ENCODE peak calls at places on chromosome 13, in five cellular contexts. One of them, this sample, is unnamed.

GRCh38 chr13:100608906-100609305 is 20.3 kb upstream of the GGACT start:
- DNase-seq in OCI-LY7: no peak
- DNase-seq in CD8-positive, alpha-beta T cell: no peak
- DNase-seq in right lobe of liver: no peak
- DNase-seq in fibroblast of lung: no peak
- DNase-seq in this sample: no peak

GRCh38 chr13:78993792-78994191 is 334.8 kb upstream of the OBI1 start:
- DNase-seq in OCI-LY7: no peak
- DNase-seq in CD8-positive, alpha-beta T cell: no peak
- DNase-seq in right lobe of liver: no peak
- DNase-seq in fibroblast of lung: no peak
- DNase-seq in this sample: no peak

GRCh38 chr13:112054616-112055015 is 12.3 kb upstream of the SOX1 start:
- DNase-seq in OCI-LY7: no peak
- DNase-seq in CD8-positive, alpha-beta T cell: no peak
- DNase-seq in right lobe of liver: no peak
- DNase-seq in fibroblast of lung: no peak
- DNase-seq in this sample: no peak

GRCh38 chr13:29162638-29163037 is 342.5 kb downstream of the MTUS2 start:
- DNase-seq in OCI-LY7: no peak
- DNase-seq in CD8-positive, alpha-beta T cell: no peak
- DNase-seq in right lobe of liver: no peak
- DNase-seq in fibroblast of lung: peak; percentile 7
- DNase-seq in this sample: no peak

GRCh38 chr13:73341748-73342147 is 282.9 kb downstream of the KLF5 start:
- DNase-seq in OCI-LY7: no peak
- DNase-seq in CD8-positive, alpha-beta T cell: no peak
- DNase-seq in right lobe of liver: no peak
- DNase-seq in fibroblast of lung: no peak
- DNase-seq in this sample: no peak

GRCh38 chr13:46543307-46543706 is 9.7 kb upstream of the LRCH1 start:
- DNase-seq in OCI-LY7: no peak
- DNase-seq in CD8-positive, alpha-beta T cell: no peak
- DNase-seq in right lobe of liver: no peak
- DNase-seq in fibroblast of lung: no peak
- DNase-seq in this sample: no peak

GRCh38 chr13:113207890-113208423 is 512 bp downstream of the PCID2 start:
- DNase-seq in OCI-LY7: no peak
- DNase-seq in CD8-positive, alpha-beta T cell: no peak
- DNase-seq in right lobe of liver: peak; percentile 64
- DNase-seq in fibroblast of lung: peak; percentile 54
- DNase-seq in this sample: no peak

GRCh38 chr13:83499286-83499685 is 383.0 kb downstream of the SLITRK1 start:
- DNase-seq in OCI-LY7: no peak
- DNase-seq in CD8-positive, alpha-beta T cell: no peak
- DNase-seq in right lobe of liver: no peak
- DNase-seq in fibroblast of lung: no peak
- DNase-seq in this sample: no peak

GRCh38 chr13:60869225-60869624 is 472.2 kb downstream of the TDRD3 start:
- DNase-seq in OCI-LY7: no peak
- DNase-seq in CD8-positive, alpha-beta T cell: no peak
- DNase-seq in right lobe of liver: no peak
- DNase-seq in fibroblast of lung: no peak
- DNase-seq in this sample: no peak

GRCh38 chr13:83215627-83216026 is 666.6 kb downstream of the SLITRK1 start:
- DNase-seq in OCI-LY7: no peak
- DNase-seq in CD8-positive, alpha-beta T cell: no peak
- DNase-seq in right lobe of liver: no peak
- DNase-seq in fibroblast of lung: peak; percentile 72
- DNase-seq in this sample: no peak

GRCh38 chr13:51636349-51636890 is 52.2 kb downstream of the WDFY2 start:
- DNase-seq in OCI-LY7: no peak
- DNase-seq in CD8-positive, alpha-beta T cell: no peak
- DNase-seq in right lobe of liver: no peak
- DNase-seq in fibroblast of lung: no peak
- DNase-seq in this sample: no peak

GRCh38 chr13:66794340-66795031 is 435.6 kb downstream of the PCDH9 start:
- DNase-seq in OCI-LY7: peak; percentile 92
- DNase-seq in CD8-positive, alpha-beta T cell: no peak
- DNase-seq in right lobe of liver: no peak
- DNase-seq in fibroblast of lung: no peak
- DNase-seq in this sample: no peak

GRCh38 chr13:105048685-105049084 is 1486.8 kb downstream of the EFNB2 start:
- DNase-seq in OCI-LY7: no peak
- DNase-seq in CD8-positive, alpha-beta T cell: no peak
- DNase-seq in right lobe of liver: no peak
- DNase-seq in fibroblast of lung: no peak
- DNase-seq in this sample: no peak

GRCh38 chr13:41061075-41061913 is at the start of gene WBP4:
- DNase-seq in OCI-LY7: peak; percentile 95
- DNase-seq in CD8-positive, alpha-beta T cell: peak; percentile 82
- DNase-seq in right lobe of liver: peak; percentile 96
- DNase-seq in fibroblast of lung: peak; percentile 98
- DNase-seq in this sample: peak; percentile 89

GRCh38 chr13:102374233-102374632 is 27.6 kb downstream of the FGF14 start:
- DNase-seq in OCI-LY7: no peak
- DNase-seq in CD8-positive, alpha-beta T cell: no peak
- DNase-seq in right lobe of liver: no peak
- DNase-seq in fibroblast of lung: no peak
- DNase-seq in this sample: no peak

GRCh38 chr13:99344610-99345208 is 37.5 kb upstream of the GPR183 start:
- DNase-seq in OCI-LY7: no peak
- DNase-seq in CD8-positive, alpha-beta T cell: no peak
- DNase-seq in right lobe of liver: no peak
- DNase-seq in fibroblast of lung: no peak
- DNase-seq in this sample: no peak

DNA sequence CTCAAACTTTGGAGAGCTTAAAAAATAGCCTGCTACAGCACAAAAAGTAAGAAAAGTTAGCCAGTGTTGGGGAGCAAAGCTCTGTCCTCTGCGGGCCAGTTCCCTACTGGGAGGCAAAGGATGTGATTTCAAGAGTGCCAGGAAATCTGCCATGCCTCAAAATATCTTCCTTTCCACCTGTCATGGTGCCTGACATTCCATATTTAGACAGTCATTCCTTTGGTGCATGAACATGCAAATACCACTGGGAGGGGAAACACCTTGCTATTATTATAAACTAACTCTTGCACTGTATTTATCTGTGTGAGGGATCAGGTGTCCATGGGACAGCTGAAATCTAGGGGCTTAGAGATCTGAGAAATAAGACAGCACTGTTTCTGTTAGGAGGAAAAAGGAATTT is 10.3 kb downstream of the FREM2 start:
- DNase-seq in OCI-LY7: no peak
- DNase-seq in CD8-positive, alpha-beta T cell: no peak
- DNase-seq in right lobe of liver: no peak
- DNase-seq in fibroblast of lung: no peak
- DNase-seq in this sample: no peak
- H3K4me3 ChIP-seq in OCI-LY7: no peak overlapping the region
- H3K4me3 ChIP-seq in CD8-positive, alpha-beta T cell: no peak overlapping the region
- H3K4me3 ChIP-seq in right lobe of liver: no peak overlapping the region
- H3K4me3 ChIP-seq in fibroblast of lung: no peak overlapping the region
- H3K4me3 ChIP-seq in this sample: no peak overlapping the region

GRCh38 chr13:45295536-45295935 is 45.4 kb downstream of the TPT1 start:
- DNase-seq in OCI-LY7: no peak
- DNase-seq in CD8-positive, alpha-beta T cell: no peak
- DNase-seq in right lobe of liver: no peak
- DNase-seq in fibroblast of lung: peak; percentile 52
- DNase-seq in this sample: no peak
- H3K27ac ChIP-seq in OCI-LY7: no peak overlapping the region
- H3K27ac ChIP-seq in CD8-positive, alpha-beta T cell: no peak overlapping the region
- H3K27ac ChIP-seq in right lobe of liver: no peak overlapping the region
- H3K27ac ChIP-seq in fibroblast of lung: no peak overlapping the region
- H3K27ac ChIP-seq in this sample: no peak overlapping the region

DNA sequence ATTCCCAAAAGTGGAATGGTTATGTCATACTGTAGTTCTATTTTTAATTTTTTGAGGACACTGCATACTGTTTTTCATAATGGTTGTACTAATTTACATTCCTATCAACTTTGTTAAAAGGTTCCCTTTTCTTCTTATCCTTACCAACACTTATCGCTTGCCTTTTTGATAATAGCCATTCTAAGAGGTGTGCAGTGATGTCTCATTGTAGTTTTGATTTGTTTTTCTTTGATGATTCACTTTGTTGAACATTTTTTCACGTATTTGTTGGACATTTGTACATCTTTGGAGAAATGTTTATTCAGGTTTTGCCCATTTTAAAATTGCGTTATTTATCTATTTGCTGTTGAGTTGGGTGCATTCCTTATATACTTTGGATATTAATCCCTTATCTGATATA is 188.8 kb upstream of the SPRY2 start:
- DNase-seq in OCI-LY7: no peak
- DNase-seq in CD8-positive, alpha-beta T cell: no peak
- DNase-seq in right lobe of liver: no peak
- DNase-seq in fibroblast of lung: no peak
- DNase-seq in this sample: no peak
- H3K4me3 ChIP-seq in OCI-LY7: no peak overlapping the region
- H3K4me3 ChIP-seq in CD8-positive, alpha-beta T cell: no peak overlapping the region
- H3K4me3 ChIP-seq in right lobe of liver: no peak overlapping the region
- H3K4me3 ChIP-seq in fibroblast of lung: no peak overlapping the region
- H3K4me3 ChIP-seq in this sample: no peak overlapping the region

GRCh38 chr13:50026788-50027473 is 11.7 kb downstream of the KCNRG start:
- DNase-seq in OCI-LY7: peak; percentile 57
- DNase-seq in CD8-positive, alpha-beta T cell: no peak
- DNase-seq in right lobe of liver: no peak
- DNase-seq in fibroblast of lung: no peak
- DNase-seq in this sample: no peak
- H3K27ac ChIP-seq in OCI-LY7: no peak overlapping the region
- H3K27ac ChIP-seq in CD8-positive, alpha-beta T cell: no peak overlapping the region
- H3K27ac ChIP-seq in right lobe of liver: no peak overlapping the region
- H3K27ac ChIP-seq in fibroblast of lung: no peak overlapping the region
- H3K27ac ChIP-seq in this sample: no peak overlapping the region

GRCh38 chr13:48908381-48909087 is 67.2 kb upstream of the FNDC3A start:
- DNase-seq in OCI-LY7: no peak
- DNase-seq in CD8-positive, alpha-beta T cell: no peak
- DNase-seq in right lobe of liver: no peak
- DNase-seq in fibroblast of lung: peak; percentile 61
- DNase-seq in this sample: no peak
- H3K4me3 ChIP-seq in OCI-LY7: no peak overlapping the region
- H3K4me3 ChIP-seq in CD8-positive, alpha-beta T cell: no peak overlapping the region
- H3K4me3 ChIP-seq in right lobe of liver: no peak overlapping the region
- H3K4me3 ChIP-seq in fibroblast of lung: no peak overlapping the region
- H3K4me3 ChIP-seq in this sample: no peak overlapping the region

DNA sequence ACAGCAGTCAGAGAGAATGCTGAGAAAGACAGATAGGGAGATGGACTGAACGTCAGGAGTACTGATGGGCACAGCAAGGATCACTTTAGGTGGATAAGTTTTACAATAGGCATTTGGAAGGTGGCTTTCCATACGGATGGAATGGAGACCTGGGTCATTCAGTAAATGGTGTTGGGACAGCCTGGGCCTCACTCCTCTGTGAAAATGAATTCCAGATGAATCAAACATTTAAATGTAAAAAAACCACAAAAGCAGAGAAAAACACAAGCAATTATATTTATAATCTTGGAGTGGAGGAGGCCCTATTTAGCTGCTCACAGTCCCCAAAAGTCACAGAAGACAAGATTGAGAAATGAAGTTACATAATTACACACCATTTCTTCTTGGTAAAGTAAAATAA is 4.7 kb downstream of the IL17D start:
- DNase-seq in OCI-LY7: no peak
- DNase-seq in CD8-positive, alpha-beta T cell: no peak
- DNase-seq in right lobe of liver: no peak
- DNase-seq in fibroblast of lung: no peak
- DNase-seq in this sample: no peak
- H3K27ac ChIP-seq in OCI-LY7: no peak overlapping the region
- H3K27ac ChIP-seq in CD8-positive, alpha-beta T cell: no peak overlapping the region
- H3K27ac ChIP-seq in right lobe of liver: no peak overlapping the region
- H3K27ac ChIP-seq in fibroblast of lung: no peak overlapping the region
- H3K27ac ChIP-seq in this sample: peak overlapping the region; percentile 82

GRCh38 chr13:107866007-107866665 is 349.2 kb downstream of the LIG4 start:
- DNase-seq in OCI-LY7: no peak
- DNase-seq in CD8-positive, alpha-beta T cell: no peak
- DNase-seq in right lobe of liver: no peak
- DNase-seq in fibroblast of lung: no peak
- DNase-seq in this sample: peak; percentile 43
- H3K4me3 ChIP-seq in OCI-LY7: no peak overlapping the region
- H3K4me3 ChIP-seq in CD8-positive, alpha-beta T cell: no peak overlapping the region
- H3K4me3 ChIP-seq in right lobe of liver: no peak overlapping the region
- H3K4me3 ChIP-seq in fibroblast of lung: peak overlapping the region; percentile 29
- H3K4me3 ChIP-seq in this sample: peak overlapping the region; percentile 59

DNA sequence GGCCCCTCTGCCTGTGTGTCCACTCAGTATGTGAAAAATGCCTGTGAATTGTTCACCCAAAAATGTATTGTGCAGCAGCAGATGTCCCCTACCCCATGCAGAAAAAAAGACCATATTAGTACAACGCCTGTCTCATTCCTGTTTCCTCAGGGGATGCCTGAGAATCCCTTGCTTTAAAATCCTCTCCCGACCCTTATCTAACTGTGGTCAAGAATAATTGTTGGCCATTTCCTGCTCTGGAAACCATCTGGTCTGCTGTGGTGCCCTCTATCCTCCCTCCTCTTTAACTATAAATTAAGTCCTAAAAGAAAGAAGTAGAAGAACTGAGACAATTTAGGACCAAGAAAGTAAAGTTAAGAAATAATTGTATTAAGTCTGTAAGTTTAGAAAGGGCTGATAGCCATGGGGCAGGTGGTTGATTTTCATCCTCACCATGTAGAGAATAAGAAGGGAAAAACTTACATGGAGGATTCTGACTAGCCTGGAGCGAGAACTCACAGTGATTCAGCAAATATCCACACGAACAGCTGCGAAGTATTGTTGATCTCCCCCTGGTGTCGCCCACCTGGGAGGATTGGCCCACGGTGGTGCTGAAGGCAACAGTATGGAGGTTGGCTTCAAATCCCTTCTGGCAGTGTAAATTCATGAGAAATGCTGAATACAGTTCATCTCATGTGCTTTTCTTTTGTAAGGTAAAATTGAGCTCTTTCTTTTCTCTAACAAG is 85.6 kb downstream of the COL4A2 start:
- DNase-seq in OCI-LY7: no peak
- DNase-seq in CD8-positive, alpha-beta T cell: no peak
- DNase-seq in right lobe of liver: no peak
- DNase-seq in fibroblast of lung: peak; percentile 62
- DNase-seq in this sample: no peak
- H3K27ac ChIP-seq in OCI-LY7: no peak overlapping the region
- H3K27ac ChIP-seq in CD8-positive, alpha-beta T cell: no peak overlapping the region
- H3K27ac ChIP-seq in right lobe of liver: no peak overlapping the region
- H3K27ac ChIP-seq in fibroblast of lung: peak overlapping the region; percentile 93
- H3K27ac ChIP-seq in this sample: no peak overlapping the region

DNA sequence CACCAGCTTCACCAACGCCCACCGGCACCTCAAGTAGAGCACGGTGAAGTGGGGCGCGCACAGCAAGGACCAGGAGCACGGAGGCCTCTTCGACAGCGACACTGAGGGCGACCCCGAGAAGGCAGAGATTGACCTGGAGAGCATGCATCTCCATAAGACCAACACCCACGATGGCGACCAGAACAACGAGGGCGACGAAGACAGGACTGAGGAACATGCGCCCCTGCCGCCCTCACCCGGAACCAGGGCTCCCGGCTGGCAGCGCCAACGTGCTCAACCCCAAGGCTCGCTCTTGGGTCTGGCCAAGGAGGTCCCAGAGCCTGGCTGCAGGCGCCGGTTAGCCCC is 18.5 kb upstream of the RNF17 start:
- DNase-seq in OCI-LY7: no peak
- DNase-seq in CD8-positive, alpha-beta T cell: no peak
- DNase-seq in right lobe of liver: no peak
- DNase-seq in fibroblast of lung: no peak
- DNase-seq in this sample: no peak
- H3K4me3 ChIP-seq in OCI-LY7: no peak overlapping the region
- H3K4me3 ChIP-seq in CD8-positive, alpha-beta T cell: no peak overlapping the region
- H3K4me3 ChIP-seq in right lobe of liver: no peak overlapping the region
- H3K4me3 ChIP-seq in fibroblast of lung: no peak overlapping the region
- H3K4me3 ChIP-seq in this sample: no peak overlapping the region

This sample was measured in dorsolateral prefrontal cortex.